ENCODE peak calls at places on chromosome 4, in eight cellular contexts. One of them, this sample, is unnamed.

GRCh38 chr4:104491396-104491821 is 3.3 kb downstream of the CXXC4 start:
- DNase-seq in WERI-Rb-1: peak; percentile 80
- DNase-seq in AG10803: peak; percentile 0
- DNase-seq in cardiac muscle cell: peak; percentile 76
- DNase-seq in GM12865: peak; percentile 84
- DNase-seq in NCI-H1694 treated with DMSO at 0.1 percent for 48 hours: no peak
- DNase-seq in cerebellum: peak; percentile 59
- DNase-seq in LoVo: peak; percentile 37
- DNase-seq in this sample: peak; percentile 59

GRCh38 chr4:16450724-16451123 is 224.5 kb upstream of the TAPT1 start:
- DNase-seq in WERI-Rb-1: no peak
- DNase-seq in LoVo: no peak
- DNase-seq in AG10803: peak; percentile 19
- DNase-seq in GM12865: no peak
- DNase-seq in cerebellum: no peak
- DNase-seq in NCI-H1694 treated with DMSO at 0.1 percent for 48 hours: no peak
- DNase-seq in cardiac muscle cell: no peak
- DNase-seq in this sample: no peak

GRCh38 chr4:173288296-173288695 is 45.9 kb downstream of the HMGB2 start:
- DNase-seq in AG10803: peak; percentile 64
- DNase-seq in cerebellum: no peak
- DNase-seq in GM12865: peak; percentile 80
- DNase-seq in LoVo: peak; percentile 14
- DNase-seq in WERI-Rb-1: peak; percentile 80
- DNase-seq in cardiac muscle cell: peak; percentile 74
- DNase-seq in NCI-H1694 treated with DMSO at 0.1 percent for 48 hours: peak; percentile 23
- DNase-seq in this sample: peak; percentile 65

GRCh38 chr4:25756503-25756902 is 100.9 kb downstream of the SLC34A2 start:
- DNase-seq in NCI-H1694 treated with DMSO at 0.1 percent for 48 hours: no peak
- DNase-seq in AG10803: no peak
- DNase-seq in LoVo: no peak
- DNase-seq in GM12865: no peak
- DNase-seq in cardiac muscle cell: no peak
- DNase-seq in cerebellum: no peak
- DNase-seq in WERI-Rb-1: no peak
- DNase-seq in this sample: no peak

GRCh38 chr4:52640808-52641595 is 18.1 kb downstream of the USP46 start:
- DNase-seq in cerebellum: no peak
- DNase-seq in AG10803: peak; percentile 15
- DNase-seq in GM12865: no peak
- DNase-seq in WERI-Rb-1: no peak
- DNase-seq in LoVo: no peak
- DNase-seq in cardiac muscle cell: no peak
- DNase-seq in NCI-H1694 treated with DMSO at 0.1 percent for 48 hours: no peak
- DNase-seq in this sample: no peak

GRCh38 chr4:12689457-12689856 is 794.7 kb downstream of the RAB28 start:
- DNase-seq in cardiac muscle cell: no peak
- DNase-seq in GM12865: no peak
- DNase-seq in LoVo: no peak
- DNase-seq in WERI-Rb-1: no peak
- DNase-seq in cerebellum: no peak
- DNase-seq in AG10803: no peak
- DNase-seq in NCI-H1694 treated with DMSO at 0.1 percent for 48 hours: no peak
- DNase-seq in this sample: no peak

GRCh38 chr4:2042207-2042946 is 16.8 kb upstream of the NAT8L start:
- DNase-seq in AG10803: no peak
- DNase-seq in cerebellum: no peak
- DNase-seq in NCI-H1694 treated with DMSO at 0.1 percent for 48 hours: no peak
- DNase-seq in cardiac muscle cell: peak; percentile 61
- DNase-seq in GM12865: peak; percentile 41
- DNase-seq in LoVo: peak; percentile 20
- DNase-seq in WERI-Rb-1: peak; percentile 43
- DNase-seq in this sample: peak; percentile 39

GRCh38 chr4:16779028-16779675 is 119.3 kb downstream of the LDB2 start:
- DNase-seq in WERI-Rb-1: no peak
- DNase-seq in cardiac muscle cell: no peak
- DNase-seq in LoVo: no peak
- DNase-seq in GM12865: no peak
- DNase-seq in cerebellum: no peak
- DNase-seq in NCI-H1694 treated with DMSO at 0.1 percent for 48 hours: no peak
- DNase-seq in AG10803: peak; percentile 65
- DNase-seq in this sample: no peak

GRCh38 chr4:4840351-4840750 is 19.1 kb upstream of the MSX1 start:
- DNase-seq in LoVo: no peak
- DNase-seq in AG10803: no peak
- DNase-seq in GM12865: no peak
- DNase-seq in NCI-H1694 treated with DMSO at 0.1 percent for 48 hours: no peak
- DNase-seq in cardiac muscle cell: no peak
- DNase-seq in WERI-Rb-1: no peak
- DNase-seq in cerebellum: no peak
- DNase-seq in this sample: no peak

GRCh38 chr4:10185518-10186227 is 69.1 kb upstream of the WDR1 start:
- DNase-seq in NCI-H1694 treated with DMSO at 0.1 percent for 48 hours: no peak
- DNase-seq in AG10803: no peak
- DNase-seq in LoVo: no peak
- DNase-seq in GM12865: no peak
- DNase-seq in cerebellum: no peak
- DNase-seq in WERI-Rb-1: no peak
- DNase-seq in cardiac muscle cell: peak; percentile 75
- DNase-seq in this sample: no peak

GRCh38 chr4:141346144-141346543 is 125.4 kb downstream of the ZNF330 start:
- DNase-seq in GM12865: peak; percentile 49
- DNase-seq in cerebellum: peak; percentile 24
- DNase-seq in cardiac muscle cell: peak; percentile 53
- DNase-seq in WERI-Rb-1: peak; percentile 19
- DNase-seq in LoVo: peak; percentile 50
- DNase-seq in NCI-H1694 treated with DMSO at 0.1 percent for 48 hours: peak; percentile 9
- DNase-seq in AG10803: peak; percentile 79
- DNase-seq in this sample: no peak

GRCh38 chr4:41057456-41057855 is 156.9 kb downstream of the APBB2 start:
- DNase-seq in WERI-Rb-1: no peak
- DNase-seq in NCI-H1694 treated with DMSO at 0.1 percent for 48 hours: no peak
- DNase-seq in cerebellum: no peak
- DNase-seq in cardiac muscle cell: no peak
- DNase-seq in GM12865: no peak
- DNase-seq in LoVo: no peak
- DNase-seq in AG10803: peak; percentile 78
- DNase-seq in this sample: no peak

GRCh38 chr4:183444953-183445543 is 612 bp downstream of the CDKN2AIP start:
- DNase-seq in AG10803: peak; percentile 13
- DNase-seq in cerebellum: no peak
- DNase-seq in cardiac muscle cell: peak; percentile 61
- DNase-seq in NCI-H1694 treated with DMSO at 0.1 percent for 48 hours: peak; percentile 17
- DNase-seq in LoVo: no peak
- DNase-seq in WERI-Rb-1: peak; percentile 61
- DNase-seq in GM12865: no peak
- DNase-seq in this sample: no peak

GRCh38 chr4:106246441-106246840 is 69.6 kb downstream of the TBCK start:
- DNase-seq in cerebellum: no peak
- DNase-seq in AG10803: no peak
- DNase-seq in WERI-Rb-1: no peak
- DNase-seq in LoVo: no peak
- DNase-seq in cardiac muscle cell: no peak
- DNase-seq in NCI-H1694 treated with DMSO at 0.1 percent for 48 hours: no peak
- DNase-seq in GM12865: no peak
- DNase-seq in this sample: no peak

GRCh38 chr4:156781852-156782251 is 189.7 kb downstream of the PDGFC start:
- DNase-seq in WERI-Rb-1: no peak
- DNase-seq in NCI-H1694 treated with DMSO at 0.1 percent for 48 hours: no peak
- DNase-seq in cardiac muscle cell: no peak
- DNase-seq in AG10803: peak; percentile 51
- DNase-seq in GM12865: no peak
- DNase-seq in LoVo: peak; percentile 22
- DNase-seq in cerebellum: no peak
- DNase-seq in this sample: no peak

This sample was measured in H9.